ENCODE peak calls at places on chromosomes 4 and X, in four cellular contexts. C, I, D and F are unnamed samples.
A peak's percentile ranks its signal among the peaks of the same experiment; 100 is the strongest.

GRCh38 chr4:146368209-146368608 is 153.5 kb downstream of the SLC10A7 start:
- DNase-seq in C (no peak), D (no peak), I (no peak), F (no peak)

GRCh38 chrX:154409222-154409871 is at the start of gene DNASE1L1:
- DNase-seq in D (no peak), I (peak; percentile 55), C (peak; percentile 80), F (peak; percentile 91)

GRCh38 chr4:54152846-54153600 is 53.1 kb downstream of the GSX2 start:
- DNase-seq in D (no peak), I (no peak), C (peak; percentile 4), F (no peak)

GRCh38 chr4:24488399-24489164 is 95.8 kb downstream of the DHX15 start:
- DNase-seq in I (peak; percentile 50), C (peak; percentile 62), D (no peak), F (peak; percentile 82)

GRCh38 chr4:88698539-88698938 is 910 bp upstream of the NAP1L5 start:
- DNase-seq in C (no peak), D (no peak), I (no peak), F (no peak)

GRCh38 chr4:79232555-79232954 is 93.3 kb downstream of the NAA11 start:
- DNase-seq in C (peak; percentile 14), D (no peak), I (no peak), F (no peak)

GRCh38 chr4:147754037-147754445 is 22.2 kb downstream of the ARHGAP10 start:
- DNase-seq in D (no peak), C (peak; percentile 81), I (no peak), F (no peak)

GRCh38 chr4:157221895-157222763 is 1.6 kb downstream of the GRIA2 start:
- DNase-seq in C (no peak), D (no peak), I (no peak), F (no peak)

GRCh38 chr4:90760059-90760458 is 632.9 kb downstream of the CCSER1 start:
- DNase-seq in I (no peak), C (no peak), D (no peak), F (no peak)

GRCh38 chr4:153349206-153349805 is 4.8 kb downstream of the MND1 start:
- DNase-seq in C (no peak), D (no peak), I (no peak), F (no peak)

GRCh38 chrX:30570505-30570904 is 7.1 kb downstream of the TASL start:
- DNase-seq in I (no peak), D (no peak), C (peak; percentile 6), F (no peak)

GRCh38 chrX:57286507-57287251 is at the start of gene FAAH2:
- DNase-seq in D (no peak), I (peak; percentile 59), C (no peak), F (peak; percentile 77)
- H3K4me3 ChIP-seq in D (peak within 1 kb of the TSS; percentile 55), I (peak within 1 kb of the TSS; percentile 50), C (no peak within 1 kb of the TSS), F (peak within 1 kb of the TSS; percentile 24)

DNA sequence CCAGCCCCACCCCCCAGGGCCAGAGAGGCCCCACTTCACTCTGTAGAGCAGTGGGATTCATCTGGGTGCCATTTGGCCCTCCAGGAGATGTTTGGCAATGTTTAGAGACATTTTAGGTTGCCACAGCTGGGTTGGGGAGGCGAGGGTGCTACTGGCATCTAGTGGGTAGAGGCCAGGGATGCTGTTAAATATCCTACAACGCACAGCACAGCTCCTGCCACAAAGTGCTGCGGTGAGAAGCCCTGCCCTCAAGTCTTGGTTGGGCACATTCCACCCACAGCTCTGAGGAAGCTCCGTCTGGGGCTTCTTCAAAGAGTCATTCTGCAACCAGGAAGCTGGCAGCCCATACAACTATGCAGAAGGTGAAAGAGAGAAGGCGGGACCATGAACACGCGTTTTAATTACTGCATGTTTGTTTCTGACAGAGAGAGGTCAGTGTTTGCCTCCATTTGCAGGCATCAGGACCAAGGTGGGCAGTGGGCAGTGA is 48.1 kb upstream of the FAM9C start:
- DNase-seq in I (peak; percentile 78), D (peak; percentile 9), C (no peak), F (peak; percentile 65)
- H3K4me3 ChIP-seq in I (no peak overlapping the region), D (no peak overlapping the region), C (no peak overlapping the region), F (no peak overlapping the region)

GRCh38 chr4:1199556-1200331 is 27.4 kb upstream of the SPON2 start:
- DNase-seq in D (no peak), I (peak; percentile 13), C (no peak), F (peak; percentile 19)
- H3K4me3 ChIP-seq in D (peak overlapping the region; percentile 47), I (peak overlapping the region; percentile 50), C (no peak overlapping the region), F (no peak overlapping the region)

GRCh38 chr4:61003301-61003700 is 196.8 kb upstream of the ADGRL3 start:
- DNase-seq in C (peak; percentile 14), I (no peak), D (no peak), F (no peak)

GRCh38 chr4:61004651-61005170 is 195.4 kb upstream of the ADGRL3 start:
- DNase-seq in C (no peak), D (no peak), I (no peak), F (no peak)
- H3K4me3 ChIP-seq in C (no peak overlapping the region), D (no peak overlapping the region), I (no peak overlapping the region), F (no peak overlapping the region)

GRCh38 chr4:4338201-4338600 is 48.1 kb downstream of the ZBTB49 start:
- DNase-seq in C (no peak), I (no peak), D (no peak), F (no peak)

GRCh38 chr4:4341861-4342650 is 44.8 kb upstream of the NSG1 start:
- DNase-seq in C (no peak), D (no peak), I (no peak), F (no peak)

GRCh38 chr4:4334798-4335520 is 44.9 kb downstream of the ZBTB49 start:
- DNase-seq in D (no peak), I (peak; percentile 63), C (peak; percentile 36), F (peak; percentile 68)

GRCh38 chr4:4339504-4340085 is 47.3 kb upstream of the NSG1 start:
- DNase-seq in D (no peak), C (no peak), I (no peak), F (no peak)

GRCh38 chr4:4338632-4339031 is 48.3 kb upstream of the NSG1 start:
- DNase-seq in D (no peak), C (no peak), I (no peak), F (no peak)
- H3K4me3 ChIP-seq in D (no peak overlapping the region), C (no peak overlapping the region), I (no peak overlapping the region), F (no peak overlapping the region)

DNA sequence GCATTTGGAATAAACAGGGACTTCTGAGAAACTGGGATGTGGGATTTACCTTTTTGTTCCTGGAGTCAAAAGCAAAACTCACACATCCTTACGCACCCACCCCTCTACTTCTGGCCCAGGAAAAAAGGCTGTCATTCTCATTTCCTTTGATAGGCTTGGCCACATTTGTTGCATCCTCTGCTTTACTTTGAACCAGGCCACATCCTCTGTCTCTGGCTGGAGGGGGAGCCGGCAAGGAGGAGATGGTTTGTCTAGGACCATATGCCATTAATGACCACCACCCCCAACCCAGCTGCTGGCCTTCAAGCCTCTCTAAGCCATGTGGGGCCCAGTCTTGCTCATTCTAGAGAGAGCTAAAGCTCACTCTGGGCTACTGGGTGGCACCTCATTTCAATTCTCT is 64.5 kb downstream of the ATG4A start:
- DNase-seq in D (no peak), I (no peak), C (no peak), F (no peak)
- H3K4me3 ChIP-seq in D (no peak overlapping the region), I (no peak overlapping the region), C (no peak overlapping the region), F (no peak overlapping the region)